ENCODE peak calls at places on chromosomes 6 and 20, in eight cellular contexts. One of them, this sample, is unnamed.

GRCh38 chr6:85329193-85329592 is 120.7 kb upstream of the NT5E start:
- DNase-seq in testis: no peak
- DNase-seq in ovary: no peak
- DNase-seq in NB4: no peak
- DNase-seq in H1: no peak
- DNase-seq in Peyer's patch: no peak
- DNase-seq in suprapubic skin: no peak
- DNase-seq in prostate gland: no peak
- DNase-seq in this sample: no peak

GRCh38 chr6:32047855-32048766 is 9.9 kb downstream of the CYP21A2 start:
- DNase-seq in ovary: peak; percentile 83
- DNase-seq in prostate gland: peak; percentile 45
- DNase-seq in Peyer's patch: peak; percentile 89
- DNase-seq in NB4: peak; percentile 57
- DNase-seq in suprapubic skin: peak; percentile 85
- DNase-seq in H1: peak; percentile 31
- DNase-seq in testis: peak; percentile 80
- DNase-seq in this sample: peak; percentile 70

GRCh38 chr20:35991142-35991771 is 22.9 kb downstream of the CNBD2 start:
- DNase-seq in H1: no peak
- DNase-seq in Peyer's patch: no peak
- DNase-seq in prostate gland: peak; percentile 60
- DNase-seq in testis: peak; percentile 35
- DNase-seq in NB4: peak; percentile 44
- DNase-seq in ovary: no peak
- DNase-seq in suprapubic skin: no peak
- DNase-seq in this sample: peak; percentile 49

GRCh38 chr6:27176096-27176495 is 71.4 kb upstream of the PRSS16 start:
- DNase-seq in prostate gland: no peak
- DNase-seq in suprapubic skin: no peak
- DNase-seq in NB4: peak; percentile 31
- DNase-seq in Peyer's patch: no peak
- DNase-seq in ovary: no peak
- DNase-seq in testis: no peak
- DNase-seq in H1: no peak
- DNase-seq in this sample: no peak

GRCh38 chr20:51570755-51571469 is 28.4 kb upstream of the NFATC2 start:
- DNase-seq in testis: peak; percentile 17
- DNase-seq in H1: no peak
- DNase-seq in suprapubic skin: no peak
- DNase-seq in Peyer's patch: no peak
- DNase-seq in prostate gland: no peak
- DNase-seq in ovary: no peak
- DNase-seq in NB4: no peak
- DNase-seq in this sample: no peak

GRCh38 chr20:32964575-32964974 is 39.7 kb downstream of the SUN5 start:
- DNase-seq in testis: no peak
- DNase-seq in NB4: no peak
- DNase-seq in ovary: no peak
- DNase-seq in H1: no peak
- DNase-seq in Peyer's patch: no peak
- DNase-seq in prostate gland: no peak
- DNase-seq in suprapubic skin: no peak
- DNase-seq in this sample: no peak

GRCh38 chr6:20744911-20745557 is 210.8 kb downstream of the CDKAL1 start:
- DNase-seq in suprapubic skin: no peak
- DNase-seq in H1: no peak
- DNase-seq in NB4: no peak
- DNase-seq in ovary: no peak
- DNase-seq in prostate gland: no peak
- DNase-seq in testis: no peak
- DNase-seq in Peyer's patch: no peak
- DNase-seq in this sample: no peak

GRCh38 chr20:5033566-5033965 is 32.3 kb upstream of the SLC23A2 start:
- DNase-seq in testis: no peak
- DNase-seq in suprapubic skin: no peak
- DNase-seq in NB4: no peak
- DNase-seq in Peyer's patch: no peak
- DNase-seq in prostate gland: no peak
- DNase-seq in ovary: no peak
- DNase-seq in H1: no peak
- DNase-seq in this sample: no peak

GRCh38 chr6:80165819-80166218 is 59.3 kb downstream of the BCKDHB start:
- DNase-seq in ovary: no peak
- DNase-seq in Peyer's patch: no peak
- DNase-seq in NB4: no peak
- DNase-seq in prostate gland: no peak
- DNase-seq in suprapubic skin: no peak
- DNase-seq in H1: no peak
- DNase-seq in testis: no peak
- DNase-seq in this sample: no peak

GRCh38 chr6:31328355-31328960 is 28.5 kb downstream of the HLA-B start:
- DNase-seq in testis: no peak
- DNase-seq in suprapubic skin: no peak
- DNase-seq in H1: no peak
- DNase-seq in Peyer's patch: no peak
- DNase-seq in prostate gland: no peak
- DNase-seq in ovary: no peak
- DNase-seq in NB4: no peak
- DNase-seq in this sample: no peak

GRCh38 chr6:68502946-68503345 is 132.1 kb upstream of the ADGRB3 start:
- DNase-seq in H1: no peak
- DNase-seq in suprapubic skin: no peak
- DNase-seq in prostate gland: no peak
- DNase-seq in Peyer's patch: no peak
- DNase-seq in ovary: no peak
- DNase-seq in testis: no peak
- DNase-seq in NB4: no peak
- DNase-seq in this sample: no peak

GRCh38 chr20:38196016-38196415 is 30.9 kb upstream of the TGM2 start:
- DNase-seq in NB4: no peak
- DNase-seq in prostate gland: no peak
- DNase-seq in Peyer's patch: peak; percentile 23
- DNase-seq in H1: no peak
- DNase-seq in ovary: no peak
- DNase-seq in testis: no peak
- DNase-seq in suprapubic skin: no peak
- DNase-seq in this sample: no peak

GRCh38 chr20:43590036-43590391 is 723 bp upstream of the IFT52 start:
- DNase-seq in prostate gland: no peak
- DNase-seq in Peyer's patch: no peak
- DNase-seq in suprapubic skin: no peak
- DNase-seq in ovary: no peak
- DNase-seq in NB4: no peak
- DNase-seq in H1: no peak
- DNase-seq in testis: peak; percentile 46
- DNase-seq in this sample: no peak

GRCh38 chr6:166382500-166382932 is 224 bp downstream of the MPC1 start:
- DNase-seq in Peyer's patch: no peak
- DNase-seq in H1: no peak
- DNase-seq in prostate gland: no peak
- DNase-seq in suprapubic skin: no peak
- DNase-seq in testis: no peak
- DNase-seq in NB4: no peak
- DNase-seq in ovary: no peak
- DNase-seq in this sample: no peak

GRCh38 chr6:168335341-168335740 is 15.8 kb upstream of the DACT2 start:
- DNase-seq in suprapubic skin: no peak
- DNase-seq in H1: no peak
- DNase-seq in prostate gland: no peak
- DNase-seq in Peyer's patch: no peak
- DNase-seq in NB4: no peak
- DNase-seq in testis: no peak
- DNase-seq in ovary: no peak
- DNase-seq in this sample: no peak

GRCh38 chr6:168332020-168332419 is 12.4 kb upstream of the DACT2 start:
- DNase-seq in Peyer's patch: no peak
- DNase-seq in testis: no peak
- DNase-seq in H1: peak; percentile 29
- DNase-seq in NB4: no peak
- DNase-seq in ovary: no peak
- DNase-seq in suprapubic skin: no peak
- DNase-seq in prostate gland: no peak
- DNase-seq in this sample: no peak

GRCh38 chr6:168334072-168334471 is 14.5 kb upstream of the DACT2 start:
- DNase-seq in suprapubic skin: no peak
- DNase-seq in prostate gland: no peak
- DNase-seq in NB4: no peak
- DNase-seq in Peyer's patch: no peak
- DNase-seq in testis: no peak
- DNase-seq in ovary: no peak
- DNase-seq in H1: no peak
- DNase-seq in this sample: no peak

GRCh38 chr6:168333039-168333438 is 13.5 kb upstream of the DACT2 start:
- DNase-seq in NB4: peak; percentile 20
- DNase-seq in prostate gland: no peak
- DNase-seq in Peyer's patch: no peak
- DNase-seq in testis: no peak
- DNase-seq in suprapubic skin: no peak
- DNase-seq in H1: no peak
- DNase-seq in ovary: no peak
- DNase-seq in this sample: peak; percentile 10

DNA sequence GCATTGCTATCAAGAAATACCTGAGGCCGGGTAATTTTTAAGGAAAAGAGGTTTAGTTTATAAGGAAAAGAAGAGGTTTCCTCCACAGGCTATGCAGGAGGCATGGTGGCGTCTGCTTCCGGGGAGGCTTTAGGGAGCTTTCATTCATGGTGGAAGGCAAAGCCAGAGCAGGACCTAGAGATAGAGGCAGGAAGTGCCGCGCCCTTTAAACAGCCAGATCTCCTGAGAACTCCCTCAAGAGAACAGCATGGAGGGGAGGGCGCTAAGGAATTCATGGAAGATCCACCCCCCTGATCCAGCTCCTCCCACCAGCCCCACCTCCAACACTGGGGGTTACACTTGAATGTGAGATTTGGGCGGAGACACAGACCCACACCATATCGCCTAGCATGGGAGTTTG is 13.9 kb upstream of the DACT2 start:
- DNase-seq in ovary: no peak
- DNase-seq in NB4: no peak
- DNase-seq in suprapubic skin: no peak
- DNase-seq in testis: no peak
- DNase-seq in H1: no peak
- DNase-seq in prostate gland: no peak
- DNase-seq in Peyer's patch: peak; percentile 71
- DNase-seq in this sample: no peak
- TF ChIP-seq POLR2A in ovary: no peak
- TF ChIP-seq POLR2A in NB4: no peak
- TF ChIP-seq POLR2A in suprapubic skin: no peak
- TF ChIP-seq POLR2A in testis: no peak
- TF ChIP-seq POLR2A in H1: no peak
- TF ChIP-seq POLR2A in prostate gland: no peak
- TF ChIP-seq POLR2A in Peyer's patch: no peak
- TF ChIP-seq POLR2A in this sample: no peak

GRCh38 chr6:17393335-17394191 is at the start of gene CAP2:
- DNase-seq in prostate gland: peak; percentile 42
- DNase-seq in testis: peak; percentile 47
- DNase-seq in suprapubic skin: peak; percentile 69
- DNase-seq in Peyer's patch: peak; percentile 49
- DNase-seq in ovary: peak; percentile 51
- DNase-seq in NB4: peak; percentile 9
- DNase-seq in H1: peak; percentile 54
- DNase-seq in this sample: peak; percentile 62
- TF ChIP-seq POLR2A in prostate gland: no peak
- TF ChIP-seq POLR2A in testis: no peak
- TF ChIP-seq POLR2A in suprapubic skin: no peak
- TF ChIP-seq POLR2A in Peyer's patch: no peak
- TF ChIP-seq POLR2A in ovary: no peak
- TF ChIP-seq POLR2A in NB4: no peak
- TF ChIP-seq POLR2A in H1: no peak
- TF ChIP-seq POLR2A in this sample: peak; percentile 52

GRCh38 chr20:63253438-63254236 is 626 bp downstream of the NKAIN4 start:
- DNase-seq in ovary: no peak
- DNase-seq in NB4: no peak
- DNase-seq in suprapubic skin: no peak
- DNase-seq in Peyer's patch: no peak
- DNase-seq in testis: peak; percentile 50
- DNase-seq in prostate gland: no peak
- DNase-seq in H1: no peak
- DNase-seq in this sample: no peak

GRCh38 chr20:63254237-63254535 is at the start of gene NKAIN4:
- DNase-seq in Peyer's patch: no peak
- DNase-seq in ovary: no peak
- DNase-seq in H1: no peak
- DNase-seq in prostate gland: no peak
- DNase-seq in NB4: no peak
- DNase-seq in suprapubic skin: no peak
- DNase-seq in testis: no peak
- DNase-seq in this sample: no peak

GRCh38 chr20:63253065-63253437 is 1.2 kb downstream of the NKAIN4 start:
- DNase-seq in ovary: no peak
- DNase-seq in H1: no peak
- DNase-seq in testis: no peak
- DNase-seq in prostate gland: no peak
- DNase-seq in Peyer's patch: no peak
- DNase-seq in suprapubic skin: no peak
- DNase-seq in NB4: no peak
- DNase-seq in this sample: no peak

GRCh38 chr20:63249891-63250290 is 4.4 kb downstream of the NKAIN4 start:
- DNase-seq in H1: no peak
- DNase-seq in NB4: no peak
- DNase-seq in ovary: no peak
- DNase-seq in Peyer's patch: no peak
- DNase-seq in suprapubic skin: no peak
- DNase-seq in testis: no peak
- DNase-seq in prostate gland: no peak
- DNase-seq in this sample: no peak

DNA sequence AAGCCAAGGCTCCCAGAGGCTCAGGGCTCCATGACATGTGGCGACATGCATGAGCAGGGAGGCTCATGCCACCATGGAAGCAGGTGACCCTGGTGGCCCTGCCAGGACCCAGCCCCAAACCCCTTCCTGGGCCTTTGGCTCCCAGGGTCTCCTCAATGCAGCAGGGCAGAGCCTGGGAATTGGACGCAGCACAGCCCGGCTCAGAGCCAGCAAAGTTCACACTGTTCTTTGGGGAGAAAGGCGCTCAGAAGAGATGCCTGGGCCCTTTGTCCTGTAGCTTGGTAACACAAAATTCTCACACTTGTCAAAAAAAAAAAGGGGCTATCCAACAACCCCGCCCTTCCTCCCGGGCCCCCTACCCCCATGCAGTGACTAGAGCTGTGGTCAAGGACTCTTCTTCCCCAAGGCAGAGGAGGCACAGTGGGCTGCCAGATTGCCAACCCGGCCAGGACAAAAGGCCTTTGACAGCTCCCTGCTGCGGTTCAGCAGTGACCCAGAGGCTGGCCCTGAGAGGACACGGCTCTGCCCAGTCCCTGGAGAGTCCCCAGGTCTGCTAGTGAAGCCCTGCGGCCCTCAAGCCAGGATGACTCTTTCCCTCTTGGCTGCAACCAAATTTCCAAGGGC is 2.0 kb downstream of the NKAIN4 start:
- DNase-seq in Peyer's patch: no peak
- DNase-seq in prostate gland: no peak
- DNase-seq in H1: no peak
- DNase-seq in ovary: no peak
- DNase-seq in suprapubic skin: no peak
- DNase-seq in NB4: no peak
- DNase-seq in testis: no peak
- DNase-seq in this sample: no peak
- TF ChIP-seq POLR2A in Peyer's patch: no peak
- TF ChIP-seq POLR2A in prostate gland: no peak
- TF ChIP-seq POLR2A in H1: no peak
- TF ChIP-seq POLR2A in ovary: no peak
- TF ChIP-seq POLR2A in suprapubic skin: no peak
- TF ChIP-seq POLR2A in NB4: no peak
- TF ChIP-seq POLR2A in testis: no peak
- TF ChIP-seq POLR2A in this sample: no peak

GRCh38 chr6:105879902-105880547 is 206.1 kb upstream of the PRDM1 start:
- DNase-seq in testis: peak; percentile 41
- DNase-seq in H1: no peak
- DNase-seq in Peyer's patch: peak; percentile 70
- DNase-seq in ovary: no peak
- DNase-seq in prostate gland: no peak
- DNase-seq in suprapubic skin: no peak
- DNase-seq in NB4: peak; percentile 89
- DNase-seq in this sample: no peak
- TF ChIP-seq POLR2A in testis: no peak
- TF ChIP-seq POLR2A in H1: no peak
- TF ChIP-seq POLR2A in Peyer's patch: no peak
- TF ChIP-seq POLR2A in ovary: no peak
- TF ChIP-seq POLR2A in prostate gland: no peak
- TF ChIP-seq POLR2A in suprapubic skin: no peak
- TF ChIP-seq POLR2A in NB4: no peak
- TF ChIP-seq POLR2A in this sample: no peak